ENCODE peak calls at places on chromosomes 6 and 20, in four cellular contexts. I, F, J and W are unnamed samples.

GRCh38 chr6:74891358-74891811 is 314.5 kb downstream of the COL12A1 start:
- DNase-seq in I (no peak), F (no peak), J (no peak), W (no peak)

GRCh38 chr6:75275067-75275466 is 9.5 kb downstream of the TMEM30A start:
- DNase-seq in I (no peak), F (peak), J (no peak), W (no peak)

GRCh38 chr6:2942916-2943563 is 28.3 kb downstream of the SERPINB6 start:
- DNase-seq in I (no peak), F (no peak), J (no peak), W (no peak)

GRCh38 chr6:130890531-130890950 is 63.3 kb downstream of the SMLR1 start:
- DNase-seq in I (no peak), F (no peak), J (no peak), W (no peak)

GRCh38 chr20:60086936-60087562 is 128.8 kb downstream of the CDH26 start:
- DNase-seq in I (no peak), F (no peak), J (no peak), W (no peak)

GRCh38 chr20:59068534-59068933 is 25.9 kb upstream of the PRELID3B start:
- DNase-seq in I (no peak), F (no peak), J (no peak), W (no peak)

GRCh38 chr6:150857062-150857905 is 8.2 kb upstream of the MTHFD1L start:
- DNase-seq in I (no peak), F (peak), J (no peak), W (no peak)

GRCh38 chr20:22411568-22412450 is 172.6 kb downstream of the FOXA2 start:
- DNase-seq in I (no peak), F (peak), J (peak), W (no peak)

GRCh38 chr6:141562181-141562800 is 570.4 kb upstream of the GJE1 start:
- DNase-seq in I (peak), F (no peak), J (peak), W (peak)

GRCh38 chr20:23652371-23652770 is 14.6 kb upstream of the CST3 start:
- DNase-seq in I (no peak), F (no peak), J (no peak), W (no peak)

GRCh38 chr6:113122060-113122459 is 735.1 kb upstream of the MARCKS start:
- DNase-seq in I (no peak), F (peak), J (no peak), W (peak)

GRCh38 chr6:157761926-157762325 is 61.1 kb upstream of the SNX9 start:
- DNase-seq in I (no peak), F (no peak), J (no peak), W (no peak)

GRCh38 chr6:41422156-41422555 is 86.7 kb downstream of the NCR2 start:
- DNase-seq in I (no peak), F (no peak), J (no peak), W (no peak)
- TF ChIP-seq FOXJ3 in I (no peak), F (no peak), J (no peak), W (no peak)

GRCh38 chr6:108163644-108164536 is 1.9 kb upstream of the NR2E1 start:
- DNase-seq in I (no peak), F (no peak), J (no peak), W (no peak)
- TF ChIP-seq FOXJ3 in I (no peak), F (no peak), J (no peak), W (no peak)

DNA sequence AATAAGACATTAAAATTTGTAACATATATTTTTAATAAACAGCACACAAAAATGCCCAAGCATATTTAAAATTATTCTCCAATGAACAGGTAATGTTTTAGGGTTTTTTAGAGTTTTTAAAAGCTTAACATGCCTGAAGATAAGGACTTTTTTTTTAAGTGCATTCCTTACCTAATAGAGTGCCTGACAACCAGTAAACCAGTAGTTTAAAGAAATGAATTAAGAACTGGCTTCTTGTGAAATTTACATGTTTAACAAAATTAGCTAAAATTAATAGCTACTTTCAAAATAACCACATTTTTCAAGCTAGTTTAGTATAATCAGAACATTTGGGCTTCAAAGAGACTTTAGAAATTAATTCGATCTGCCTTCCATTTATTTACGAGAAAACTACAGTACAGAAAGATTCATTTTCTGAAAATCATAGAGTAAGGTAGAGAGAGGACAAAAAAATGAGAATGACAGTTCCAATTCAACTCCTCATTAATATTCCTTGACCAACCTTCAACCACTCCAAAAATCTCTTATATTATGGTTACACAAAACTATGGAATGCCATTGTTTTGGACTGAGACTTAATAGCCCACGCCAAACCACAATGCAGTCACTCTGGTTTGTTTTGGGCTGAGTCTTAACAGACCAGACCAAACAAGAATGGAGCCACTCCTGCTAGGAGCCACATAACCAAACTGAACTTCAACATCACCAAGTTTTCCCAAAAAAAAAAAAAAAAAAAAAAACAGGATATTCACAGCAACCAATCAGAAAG is 5.7 kb upstream of the PLN start:
- DNase-seq in I (no peak), F (no peak), J (no peak), W (no peak)
- TF ChIP-seq FOXJ3 in I (no peak), F (no peak), J (no peak), W (no peak)

GRCh38 chr20:37233471-37234253 is 28.0 kb downstream of the GHRH start:
- DNase-seq in I (no peak), F (no peak), J (no peak), W (no peak)

GRCh38 chr20:37234254-37234581 is 27.4 kb downstream of the GHRH start:
- DNase-seq in I (peak), F (no peak), J (no peak), W (no peak)

GRCh38 chr20:37237656-37238055 is 24.0 kb downstream of the GHRH start:
- DNase-seq in I (no peak), F (no peak), J (no peak), W (no peak)

GRCh38 chr20:37236462-37236861 is 25.2 kb downstream of the GHRH start:
- DNase-seq in I (no peak), F (no peak), J (no peak), W (no peak)

GRCh38 chr20:37235065-37235464 is 26.5 kb downstream of the GHRH start:
- DNase-seq in I (peak), F (no peak), J (no peak), W (no peak)
- TF ChIP-seq FOXJ3 in I (peak), F (no peak), J (no peak), W (no peak)

GRCh38 chr6:43851204-43851855 is 81.3 kb downstream of the VEGFA start:
- DNase-seq in I (no peak), F (peak), J (no peak), W (no peak)
- TF ChIP-seq FOXJ3 in I (no peak), F (no peak), J (no peak), W (no peak)

GRCh38 chr6:70686548-70687133 is 19.0 kb downstream of the SMAP1 start:
- DNase-seq in I (peak), F (peak), J (peak), W (no peak)
- TF ChIP-seq FOXJ3 in I (no peak), F (no peak), J (no peak), W (no peak)

DNA sequence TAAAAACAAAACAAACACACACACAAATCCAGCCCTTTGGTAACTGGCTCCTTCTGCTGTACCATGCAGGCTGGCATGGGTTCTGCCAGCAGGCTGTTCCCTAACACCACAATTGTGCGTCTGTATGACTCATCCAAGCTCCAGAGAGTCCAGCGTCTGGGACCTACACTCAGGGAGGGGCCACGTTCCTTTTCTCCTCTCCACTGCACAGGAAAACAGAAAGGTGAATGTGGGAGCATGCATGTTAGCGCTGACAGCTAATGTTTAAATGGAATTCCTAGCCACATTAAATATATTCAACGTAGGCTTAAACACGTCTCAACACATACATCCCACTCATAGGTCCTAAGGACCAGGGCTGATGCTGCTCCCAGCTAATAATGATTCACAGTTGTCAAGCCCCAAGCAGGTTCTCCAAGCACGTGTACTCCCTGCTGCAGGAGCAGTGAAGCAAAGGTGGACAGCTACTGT is 20.7 kb downstream of the MAP1LC3A start:
- DNase-seq in I (no peak), F (peak), J (no peak), W (no peak)
- TF ChIP-seq FOXJ3 in I (no peak), F (no peak), J (no peak), W (no peak)

GRCh38 chr6:133697666-133698065 is 191.2 kb upstream of the TCF21 start:
- DNase-seq in I (no peak), F (no peak), J (no peak), W (no peak)
- TF ChIP-seq FOXJ3 in I (no peak), F (no peak), J (no peak), W (no peak)

GRCh38 chr20:2558581-2559301 is 22.4 kb downstream of the TMC2 start:
- DNase-seq in I (no peak), F (no peak), J (no peak), W (peak)
- TF ChIP-seq FOXJ3 in I (no peak), F (no peak), J (no peak), W (no peak)